ENCODE peak calls at places on chromosomes 7 and 10, in six cellular contexts. One of them, this sample, is unnamed.

GRCh38 chr10:97796651-97797050 is 24.9 kb upstream of the SFRP5 start:
- DNase-seq in endothelial cell: no peak
- DNase-seq in ovary: no peak
- DNase-seq in HFFc6: no peak
- DNase-seq in body of pancreas: no peak
- DNase-seq in endodermal cell: no peak
- DNase-seq in this sample: no peak

GRCh38 chr10:124705021-124705740 is 39.0 kb downstream of the FAM53B start:
- DNase-seq in endothelial cell: no peak
- DNase-seq in ovary: peak; percentile 57
- DNase-seq in HFFc6: no peak
- DNase-seq in body of pancreas: no peak
- DNase-seq in endodermal cell: no peak
- DNase-seq in this sample: no peak

GRCh38 chr7:99373086-99374066 is 1.2 kb upstream of the ARPC1B start:
- DNase-seq in endothelial cell: no peak
- DNase-seq in ovary: no peak
- DNase-seq in HFFc6: no peak
- DNase-seq in body of pancreas: no peak
- DNase-seq in endodermal cell: no peak
- DNase-seq in this sample: no peak

GRCh38 chr7:16889851-16890443 is 8.2 kb upstream of the AGR3 start:
- DNase-seq in endothelial cell: no peak
- DNase-seq in ovary: no peak
- DNase-seq in HFFc6: no peak
- DNase-seq in body of pancreas: no peak
- DNase-seq in endodermal cell: no peak
- DNase-seq in this sample: no peak

GRCh38 chr7:151143261-151144015 is 24.1 kb downstream of the GBX1 start:
- DNase-seq in endothelial cell: no peak
- DNase-seq in ovary: peak; percentile 33
- DNase-seq in HFFc6: no peak
- DNase-seq in body of pancreas: no peak
- DNase-seq in endodermal cell: peak; percentile 33
- DNase-seq in this sample: no peak

GRCh38 chr10:101769541-101770180 is 6.3 kb downstream of the FGF8 start:
- DNase-seq in endothelial cell: no peak
- DNase-seq in ovary: no peak
- DNase-seq in HFFc6: no peak
- DNase-seq in body of pancreas: no peak
- DNase-seq in endodermal cell: peak; percentile 56
- DNase-seq in this sample: no peak

GRCh38 chr10:102859911-102860310 is 5.9 kb downstream of the BORCS7 start:
- DNase-seq in endothelial cell: no peak
- DNase-seq in ovary: no peak
- DNase-seq in HFFc6: no peak
- DNase-seq in body of pancreas: peak; percentile 85
- DNase-seq in endodermal cell: no peak
- DNase-seq in this sample: no peak

GRCh38 chr7:113033959-113034358 is 52.7 kb downstream of the GPR85 start:
- DNase-seq in endothelial cell: no peak
- DNase-seq in ovary: no peak
- DNase-seq in HFFc6: no peak
- DNase-seq in body of pancreas: no peak
- DNase-seq in endodermal cell: no peak
- DNase-seq in this sample: no peak

GRCh38 chr7:114345494-114345893 is 69.1 kb upstream of the FOXP2 start:
- DNase-seq in endothelial cell: no peak
- DNase-seq in ovary: no peak
- DNase-seq in HFFc6: no peak
- DNase-seq in body of pancreas: no peak
- DNase-seq in endodermal cell: no peak
- DNase-seq in this sample: peak; percentile 23

GRCh38 chr10:132294561-132295320 is 13.0 kb downstream of the STK32C start:
- DNase-seq in endothelial cell: peak; percentile 56
- DNase-seq in ovary: peak; percentile 25
- DNase-seq in HFFc6: no peak
- DNase-seq in body of pancreas: no peak
- DNase-seq in endodermal cell: peak; percentile 90
- DNase-seq in this sample: no peak

GRCh38 chr10:101569838-101570763 is 18.0 kb downstream of the POLL start:
- DNase-seq in endothelial cell: peak; percentile 86
- DNase-seq in ovary: peak; percentile 83
- DNase-seq in HFFc6: peak; percentile 33
- DNase-seq in body of pancreas: peak; percentile 81
- DNase-seq in endodermal cell: peak; percentile 92
- DNase-seq in this sample: no peak

GRCh38 chr7:97215556-97215955 is 98.1 kb downstream of the SDHAF3 start:
- DNase-seq in endothelial cell: no peak
- DNase-seq in ovary: no peak
- DNase-seq in HFFc6: no peak
- DNase-seq in body of pancreas: no peak
- DNase-seq in endodermal cell: no peak
- DNase-seq in this sample: no peak

GRCh38 chr7:108403597-108404217 is 52.5 kb downstream of the NRCAM start:
- DNase-seq in endothelial cell: no peak
- DNase-seq in ovary: no peak
- DNase-seq in HFFc6: no peak
- DNase-seq in body of pancreas: no peak
- DNase-seq in endodermal cell: no peak
- DNase-seq in this sample: no peak

GRCh38 chr7:30504347-30505173 is at the start of gene GGCT:
- DNase-seq in endothelial cell: peak; percentile 94
- DNase-seq in ovary: peak; percentile 98
- DNase-seq in HFFc6: peak; percentile 97
- DNase-seq in body of pancreas: peak; percentile 99
- DNase-seq in endodermal cell: peak; percentile 99
- DNase-seq in this sample: peak; percentile 97

GRCh38 chr7:149624006-149624405 is 126.4 kb upstream of the ZNF746 start:
- DNase-seq in endothelial cell: peak; percentile 22
- DNase-seq in ovary: peak; percentile 60
- DNase-seq in HFFc6: peak; percentile 8
- DNase-seq in body of pancreas: peak; percentile 23
- DNase-seq in endodermal cell: peak; percentile 66
- DNase-seq in this sample: no peak

GRCh38 chr10:11205026-11205772 is 187.5 kb downstream of the CELF2 start:
- DNase-seq in endothelial cell: no peak
- DNase-seq in ovary: no peak
- DNase-seq in HFFc6: no peak
- DNase-seq in body of pancreas: no peak
- DNase-seq in endodermal cell: no peak
- DNase-seq in this sample: no peak

GRCh38 chr7:141251180-141251579 is 177.3 kb downstream of the TMEM178B start:
- DNase-seq in endothelial cell: no peak
- DNase-seq in ovary: no peak
- DNase-seq in HFFc6: no peak
- DNase-seq in body of pancreas: peak; percentile 28
- DNase-seq in endodermal cell: no peak
- DNase-seq in this sample: no peak

GRCh38 chr7:151387161-151388006 is 22.5 kb downstream of the WDR86 start:
- DNase-seq in endothelial cell: no peak
- DNase-seq in ovary: no peak
- DNase-seq in HFFc6: no peak
- DNase-seq in body of pancreas: peak; percentile 7
- DNase-seq in endodermal cell: no peak
- DNase-seq in this sample: no peak

DNA sequence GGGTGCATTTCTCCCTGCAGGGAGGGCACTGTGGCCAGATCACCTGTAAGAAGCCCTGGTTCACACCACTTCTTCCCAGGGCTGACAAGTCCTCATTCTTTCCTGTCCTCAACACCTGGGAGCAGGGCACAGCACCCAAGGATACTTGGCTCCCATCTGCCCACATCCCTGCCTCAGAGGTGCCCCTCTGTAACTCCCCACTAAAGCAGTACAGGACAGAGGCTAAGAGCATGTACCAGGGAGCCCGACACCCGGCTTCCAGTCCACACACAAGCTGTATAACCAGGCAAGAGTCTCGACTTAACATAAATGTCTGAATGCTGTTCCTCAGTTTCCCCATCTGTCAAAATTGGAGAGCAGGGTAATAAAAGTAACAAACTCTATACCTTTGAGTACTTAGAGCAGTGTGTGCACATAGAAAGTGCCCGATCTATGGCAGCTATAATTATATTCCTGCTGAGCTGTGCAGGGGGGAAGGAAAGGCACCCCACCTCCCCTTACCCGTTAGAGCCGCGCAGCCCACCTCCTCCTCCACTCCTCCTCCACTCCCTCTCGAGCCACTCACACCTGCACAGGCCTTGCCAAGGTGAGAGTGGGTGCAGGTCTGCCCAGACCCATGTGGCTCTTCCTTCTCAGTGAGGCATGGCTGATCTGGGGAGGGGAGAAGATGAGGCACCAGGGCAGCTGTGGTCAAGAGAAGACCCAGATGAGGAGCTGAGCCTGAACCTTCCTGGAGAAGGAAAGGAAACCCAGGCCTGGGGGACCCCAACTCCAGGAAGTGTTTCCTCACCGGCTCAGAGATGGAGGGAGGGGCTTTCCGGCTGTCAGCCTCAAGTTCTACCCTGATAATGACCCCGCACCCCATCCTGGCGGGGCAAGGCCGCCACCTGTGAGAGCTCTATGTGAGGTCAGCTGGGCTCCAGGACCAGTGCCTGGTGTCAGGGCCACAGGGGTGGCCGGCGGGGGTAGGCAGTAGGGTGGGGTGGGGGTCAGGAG is 22.6 kb downstream of the PODXL start:
- DNase-seq in endothelial cell: no peak
- DNase-seq in ovary: peak; percentile 21
- DNase-seq in HFFc6: no peak
- DNase-seq in body of pancreas: no peak
- DNase-seq in endodermal cell: no peak
- DNase-seq in this sample: no peak
- TF ChIP-seq CTCF in endothelial cell: no peak
- TF ChIP-seq CTCF in ovary: no peak
- TF ChIP-seq CTCF in HFFc6: no peak
- TF ChIP-seq CTCF in body of pancreas: no peak
- TF ChIP-seq CTCF in endodermal cell: no peak
- TF ChIP-seq CTCF in this sample: no peak

GRCh38 chr10:60872451-60872850 is 71.5 kb downstream of the RHOBTB1 start:
- DNase-seq in endothelial cell: no peak
- DNase-seq in ovary: no peak
- DNase-seq in HFFc6: no peak
- DNase-seq in body of pancreas: no peak
- DNase-seq in endodermal cell: no peak
- DNase-seq in this sample: no peak

GRCh38 chr10:60871215-60871614 is 72.8 kb downstream of the RHOBTB1 start:
- DNase-seq in endothelial cell: no peak
- DNase-seq in ovary: no peak
- DNase-seq in HFFc6: no peak
- DNase-seq in body of pancreas: no peak
- DNase-seq in endodermal cell: no peak
- DNase-seq in this sample: no peak

GRCh38 chr10:60868946-60869345 is 75.0 kb downstream of the RHOBTB1 start:
- DNase-seq in endothelial cell: no peak
- DNase-seq in ovary: no peak
- DNase-seq in HFFc6: no peak
- DNase-seq in body of pancreas: no peak
- DNase-seq in endodermal cell: no peak
- DNase-seq in this sample: no peak

GRCh38 chr10:60870803-60871202 is 73.2 kb downstream of the RHOBTB1 start:
- DNase-seq in endothelial cell: no peak
- DNase-seq in ovary: no peak
- DNase-seq in HFFc6: no peak
- DNase-seq in body of pancreas: no peak
- DNase-seq in endodermal cell: no peak
- DNase-seq in this sample: no peak

GRCh38 chr10:60869916-60870728 is 73.9 kb downstream of the RHOBTB1 start:
- DNase-seq in endothelial cell: no peak
- DNase-seq in ovary: no peak
- DNase-seq in HFFc6: no peak
- DNase-seq in body of pancreas: no peak
- DNase-seq in endodermal cell: peak; percentile 65
- DNase-seq in this sample: no peak
- TF ChIP-seq CTCF in endothelial cell: no peak
- TF ChIP-seq CTCF in ovary: no peak
- TF ChIP-seq CTCF in HFFc6: no peak
- TF ChIP-seq CTCF in body of pancreas: no peak
- TF ChIP-seq CTCF in endodermal cell: peak; percentile 69
- TF ChIP-seq CTCF in this sample: peak; percentile 9

DNA sequence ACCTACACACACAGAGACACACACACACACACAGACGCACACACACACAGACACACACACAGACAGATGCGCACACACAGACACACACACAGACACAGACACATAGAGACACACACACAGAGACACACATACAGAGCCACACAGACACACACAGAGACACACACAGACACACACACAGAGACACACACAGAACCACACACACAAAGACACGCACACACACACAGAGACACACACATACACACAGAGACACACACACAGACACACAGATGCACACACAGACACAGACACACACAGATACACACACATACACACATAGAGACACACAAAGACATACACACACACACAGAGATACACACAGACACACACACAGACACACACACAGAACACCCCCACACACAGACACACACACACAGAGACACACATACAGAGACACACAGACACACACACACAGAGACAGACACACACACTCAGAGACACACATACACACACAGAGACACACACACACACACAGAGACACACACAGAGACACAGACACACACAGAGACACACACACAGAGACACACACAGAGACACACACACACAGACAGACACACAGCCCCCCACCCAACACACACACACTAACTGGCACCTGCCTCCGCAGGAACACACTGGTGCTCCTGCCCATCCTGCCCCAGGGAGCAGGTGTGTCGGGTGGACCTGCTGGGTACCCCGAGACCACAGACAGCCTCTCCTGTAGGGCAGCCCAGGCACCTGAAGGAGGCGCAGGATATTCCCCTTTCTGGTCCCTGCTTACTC is 5.5 kb upstream of the FZD9 start:
- DNase-seq in endothelial cell: no peak
- DNase-seq in ovary: no peak
- DNase-seq in HFFc6: no peak
- DNase-seq in body of pancreas: no peak
- DNase-seq in endodermal cell: peak; percentile 67
- DNase-seq in this sample: no peak
- TF ChIP-seq CTCF in endothelial cell: no peak
- TF ChIP-seq CTCF in ovary: no peak
- TF ChIP-seq CTCF in HFFc6: no peak
- TF ChIP-seq CTCF in body of pancreas: no peak
- TF ChIP-seq CTCF in endodermal cell: peak; percentile 41
- TF ChIP-seq CTCF in this sample: peak; percentile 5

DNA sequence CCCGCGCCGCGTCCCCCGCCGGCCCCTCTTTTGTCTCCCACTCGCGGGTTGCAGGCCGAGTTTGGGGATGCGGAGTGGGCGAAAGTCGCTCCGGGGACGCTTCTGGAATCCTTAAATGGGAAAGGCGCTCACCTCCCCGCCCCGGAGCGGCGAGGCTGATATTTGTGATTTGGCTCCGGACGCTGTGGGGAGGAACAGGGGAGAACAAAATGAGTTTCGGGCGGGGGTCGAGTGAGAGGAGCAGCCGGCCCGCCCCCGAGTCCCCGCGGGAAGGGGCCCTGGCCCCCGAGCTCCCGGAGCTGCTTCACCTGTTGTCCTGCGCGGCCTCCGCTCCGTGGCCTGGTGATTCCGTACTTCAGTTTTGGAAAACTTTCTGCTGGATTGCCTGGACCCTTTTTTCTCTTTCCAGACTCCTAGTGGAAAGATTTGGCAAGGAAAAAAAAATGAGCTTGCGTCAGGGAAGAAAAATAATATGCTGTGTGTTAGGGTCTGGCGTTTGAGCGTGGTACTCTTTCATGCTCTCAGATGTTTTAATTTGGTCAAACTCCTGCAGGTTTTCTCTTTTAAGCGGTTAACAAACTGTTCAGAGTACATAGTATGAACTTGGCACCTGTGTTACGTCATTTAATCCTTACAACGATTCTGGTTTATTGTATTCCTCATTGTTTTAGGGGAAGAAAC is 831 bp downstream of the BMPR1A start:
- DNase-seq in endothelial cell: peak; percentile 18
- DNase-seq in ovary: peak; percentile 77
- DNase-seq in HFFc6: peak; percentile 58
- DNase-seq in body of pancreas: peak; percentile 34
- DNase-seq in endodermal cell: peak; percentile 65
- DNase-seq in this sample: no peak
- TF ChIP-seq CTCF in endothelial cell: no peak
- TF ChIP-seq CTCF in ovary: peak; percentile 43
- TF ChIP-seq CTCF in HFFc6: peak; percentile 69
- TF ChIP-seq CTCF in body of pancreas: no peak
- TF ChIP-seq CTCF in endodermal cell: peak; percentile 52
- TF ChIP-seq CTCF in this sample: peak; percentile 47